ENCODE peak calls at places on chromosomes 7 and 10, in nine cellular contexts. Z is astrocyte of the spinal cord, P is NCI-H1417, X is activated T-cell treated with anti-CD3 and anti-CD28 coated beads for 48 hours, C is heart left ventricle, J is endothelial cell, O is ACHN, B is NCI-H2081 treated with DMSO at 0.1 percent for 48 hours, W is T-cell. A is an unnamed sample.

GRCh38 chr7:68785036-68785435 is 813.2 kb upstream of the AUTS2 start:
- DNase-seq in Z (no peak), P (no peak), X (no peak), C (no peak), J (no peak), O (no peak), B (no peak), W (no peak), A (no peak)

GRCh38 chr7:116802784-116803183 is 59.6 kb upstream of the CAPZA2 start:
- DNase-seq in Z (peak; percentile 75), P (peak; percentile 61), X (peak; percentile 3), C (no peak), J (peak; percentile 19), O (peak; percentile 87), B (peak; percentile 46), W (peak; percentile 2), A (no peak)

GRCh38 chr7:2042650-2043049 is 190.1 kb downstream of the MAD1L1 start:
- DNase-seq in Z (no peak), P (no peak), X (no peak), C (no peak), J (no peak), O (no peak), B (no peak), W (no peak), A (no peak)

GRCh38 chr7:3914385-3914784 is 613.3 kb downstream of the SDK1 start:
- DNase-seq in Z (no peak), P (no peak), X (no peak), C (no peak), J (no peak), O (no peak), B (no peak), W (no peak), A (no peak)

GRCh38 chr7:86833360-86833759 is 189.7 kb downstream of the GRM3 start:
- DNase-seq in Z (no peak), P (peak; percentile 87), X (no peak), C (no peak), J (no peak), O (no peak), B (no peak), W (no peak), A (no peak)

GRCh38 chr7:1807821-1808600 is 137.9 kb downstream of the ELFN1 start:
- DNase-seq in Z (no peak), P (no peak), X (no peak), C (no peak), J (no peak), O (no peak), B (no peak), W (no peak), A (no peak)

GRCh38 chr7:131630427-131630826 is 74.0 kb upstream of the PODXL start:
- DNase-seq in Z (no peak), P (no peak), X (no peak), C (no peak), J (no peak), O (no peak), B (no peak), W (no peak), A (no peak)

GRCh38 chr10:120076966-120077706 is 184.6 kb downstream of the SEC23IP start:
- DNase-seq in Z (no peak), P (no peak), X (no peak), C (no peak), J (no peak), O (no peak), B (no peak), W (no peak), A (no peak)

GRCh38 chr10:78115135-78115853 is 81.6 kb downstream of the RPS24 start:
- DNase-seq in Z (no peak), P (no peak), X (no peak), C (no peak), J (no peak), O (no peak), B (no peak), W (no peak), A (no peak)

GRCh38 chr10:86362566-86363183 is 3.9 kb downstream of the GRID1 start:
- DNase-seq in Z (no peak), P (no peak), X (no peak), C (no peak), J (no peak), O (no peak), B (no peak), W (no peak), A (no peak)

GRCh38 chr7:151869457-151869856 is 7.5 kb downstream of the PRKAG2 start:
- DNase-seq in Z (no peak), P (no peak), X (no peak), C (peak; percentile 18), J (no peak), O (no peak), B (no peak), W (no peak), A (no peak)

GRCh38 chr10:81548160-81548559 is 326.8 kb upstream of the NRG3 start:
- DNase-seq in Z (no peak), P (no peak), X (no peak), C (no peak), J (no peak), O (no peak), B (no peak), W (no peak), A (no peak)

GRCh38 chr10:17179002-17179401 is 22.5 kb downstream of the TRDMT1 start:
- DNase-seq in Z (peak; percentile 64), P (no peak), X (no peak), C (no peak), J (no peak), O (no peak), B (no peak), W (no peak), A (no peak)

GRCh38 chr7:70434376-70434775 is 697.6 kb upstream of the GALNT17 start:
- DNase-seq in Z (no peak), P (no peak), X (no peak), C (no peak), J (no peak), O (no peak), B (no peak), W (no peak), A (no peak)

GRCh38 chr10:10211409-10211808 is 806.3 kb upstream of the CELF2 start:
- DNase-seq in Z (no peak), P (no peak), X (no peak), C (no peak), J (no peak), O (no peak), B (no peak), W (no peak), A (no peak)

GRCh38 chr10:94683214-94684054 is at the start of gene CYP2C18:
- DNase-seq in Z (no peak), P (no peak), X (no peak), C (no peak), J (no peak), O (no peak), B (no peak), W (no peak), A (no peak)

GRCh38 chr10:71590786-71591350 is 128.7 kb downstream of the C10orf105 start:
- DNase-seq in Z (no peak), P (peak; percentile 58), X (no peak), C (no peak), J (no peak), O (no peak), B (no peak), W (no peak), A (no peak)

GRCh38 chr7:81293806-81294205 is 375.0 kb upstream of the SEMA3C start:
- DNase-seq in Z (no peak), P (no peak), X (no peak), C (no peak), J (no peak), O (no peak), B (no peak), W (no peak), A (no peak)

GRCh38 chr10:34092891-34093290 is 722.2 kb downstream of the PARD3 start:
- DNase-seq in Z (no peak), P (no peak), X (no peak), C (no peak), J (no peak), O (no peak), B (no peak), W (no peak), A (no peak)

GRCh38 chr7:20862554-20862953 is 75.9 kb upstream of the SP8 start:
- DNase-seq in Z (no peak), P (no peak), X (no peak), C (no peak), J (no peak), O (no peak), B (no peak), W (no peak), A (no peak)

GRCh38 chr7:79923953-79924352 is 210.7 kb upstream of the GNAI1 start:
- DNase-seq in Z (peak; percentile 3), P (no peak), X (no peak), C (no peak), J (no peak), O (no peak), B (no peak), W (no peak), A (no peak)